ENCODE peak calls at places on chromosomes 7 and 10, in six cellular contexts. Y is HepG2, C is H1, E is GM12878, D is GM12891, P is K562. T is an unnamed sample.

GRCh38 chr7:48139461-48139860 is 31.8 kb upstream of the ABCA13 start:
- DNase-seq in P (no peak), E (no peak), D (no peak), C (no peak), Y (peak), T (no peak)

GRCh38 chr7:55489552-55489951 is 82.8 kb downstream of the VOPP1 start:
- DNase-seq in E (no peak), C (no peak), P (no peak), D (no peak), Y (no peak), T (no peak)

GRCh38 chr7:105877736-105878135 is 1.3 kb upstream of the ATXN7L1 start:
- DNase-seq in P (no peak), D (no peak), C (no peak), Y (no peak), E (no peak), T (no peak)

GRCh38 chr7:127474457-127474856 is 81.9 kb upstream of the ZNF800 start:
- DNase-seq in C (no peak), Y (no peak), P (no peak), E (no peak), D (no peak), T (no peak)

GRCh38 chr7:22854158-22855048 is 31.8 kb upstream of the TOMM7 start:
- DNase-seq in D (peak), Y (peak), P (peak), E (peak), C (peak), T (peak)

GRCh38 chr7:9983048-9983447 is 990.6 kb upstream of the PHF14 start:
- DNase-seq in E (no peak), D (no peak), C (no peak), Y (no peak), P (no peak), T (no peak)

GRCh38 chr10:133358162-133358919 is 522 bp upstream of the FUOM start:
- DNase-seq in D (no peak), E (no peak), P (no peak), Y (no peak), C (peak), T (no peak)

GRCh38 chr7:46747222-46747621 is 826.1 kb upstream of the IGFBP3 start:
- DNase-seq in Y (no peak), E (no peak), C (no peak), D (no peak), P (no peak), T (no peak)

GRCh38 chr10:55266797-55267196 is 465.8 kb upstream of the PCDH15 start:
- DNase-seq in D (no peak), Y (no peak), E (no peak), C (no peak), P (no peak), T (no peak)

DNA sequence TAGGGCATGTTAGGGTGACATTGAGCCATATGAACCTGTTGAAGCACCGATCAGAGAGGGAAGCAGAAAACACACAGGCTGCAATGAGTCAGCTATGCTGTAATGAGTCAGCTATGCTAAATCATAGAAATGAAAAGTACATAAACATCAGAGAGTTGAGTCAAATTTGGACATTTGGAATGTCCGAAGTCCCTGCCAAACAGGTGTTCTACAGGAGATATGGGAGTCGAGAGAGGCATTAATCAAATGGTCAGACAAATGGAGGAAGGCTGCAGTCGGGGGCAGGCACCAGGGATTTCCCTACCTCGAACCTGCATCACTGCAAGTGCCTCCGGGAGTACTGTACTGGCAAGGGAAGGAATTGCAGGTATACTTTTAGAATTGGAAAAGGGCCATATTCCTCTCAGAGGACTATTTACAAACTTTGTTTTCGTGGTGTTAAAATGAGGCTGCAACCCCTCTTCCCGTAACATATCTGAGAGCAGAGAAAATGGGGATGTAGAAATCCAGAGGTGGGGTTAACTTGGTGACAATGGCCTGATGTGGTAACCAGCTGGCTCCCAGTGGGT is 8.8 kb upstream of the ZC3HAV1 start:
- DNase-seq in C (no peak), Y (peak), P (peak), E (peak), D (no peak), T (no peak)
- TF ChIP-seq TAF1 in C (no peak), Y (no peak), P (no peak), E (no peak), D (no peak), T (no peak)

GRCh38 chr10:14581553-14581952 is 193.1 kb downstream of the FAM107B start:
- DNase-seq in E (no peak), Y (no peak), D (no peak), C (no peak), P (no peak), T (no peak)
- TF ChIP-seq POLR2AphosphoS5 in E (peak), Y (no peak), D (no peak), C (no peak), P (no peak), T (no peak)

GRCh38 chr7:4681922-4682620 is at the start of gene FOXK1:
- DNase-seq in P (peak), E (no peak), Y (no peak), C (peak), D (peak), T (peak)
- TF ChIP-seq POLR2A in P (no peak), E (peak), Y (peak), C (no peak), D (peak), T (peak)

GRCh38 chr10:79356104-79356503 is 8.8 kb downstream of the PPIF start:
- DNase-seq in D (no peak), C (peak), P (peak), E (no peak), Y (no peak), T (no peak)
- TF ChIP-seq TAF1 in D (no peak), C (no peak), P (no peak), E (no peak), Y (no peak), T (no peak)

DNA sequence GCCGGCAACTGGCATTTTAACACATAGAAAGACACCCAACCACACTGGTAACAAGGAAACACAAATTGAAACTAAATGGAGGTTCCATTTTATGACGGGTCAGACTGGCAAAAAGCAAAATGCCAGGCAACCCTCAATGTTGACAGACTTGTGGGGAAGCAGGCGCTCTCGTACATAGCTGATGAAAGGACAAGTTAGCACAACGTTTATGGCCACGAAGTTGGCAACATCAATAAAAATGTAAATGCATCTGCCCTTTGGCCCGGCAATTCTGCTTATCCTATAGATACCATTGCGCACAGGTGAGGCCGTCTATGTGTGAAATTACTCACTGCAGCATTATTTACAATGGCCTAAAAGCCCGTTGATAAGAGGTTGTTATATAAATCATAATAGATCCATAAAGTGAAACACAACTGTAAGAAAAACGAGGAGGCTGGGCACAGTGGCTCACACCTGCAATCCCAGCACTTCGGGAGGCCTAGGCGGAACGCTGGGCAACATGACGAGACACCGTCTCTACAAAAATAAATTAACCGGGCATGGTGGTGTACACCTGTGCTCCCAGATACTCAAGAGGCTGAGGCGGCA is 39.8 kb downstream of the FOXL3 start:
- DNase-seq in C (no peak), P (no peak), Y (no peak), E (no peak), D (no peak), T (no peak)
- TF ChIP-seq POLR2AphosphoS5 in C (no peak), P (no peak), Y (no peak), E (no peak), D (no peak), T (no peak)

GRCh38 chr10:1404953-1405260 is 332.4 kb downstream of the ADARB2 start:
- DNase-seq in D (no peak), E (no peak), P (no peak), Y (no peak), C (peak), T (no peak)

GRCh38 chr10:1403508-1404230 is 333.7 kb downstream of the ADARB2 start:
- DNase-seq in D (no peak), E (no peak), P (no peak), C (peak), Y (no peak), T (no peak)

GRCh38 chr10:1406172-1406975 is 331.0 kb downstream of the ADARB2 start:
- DNase-seq in C (peak), P (no peak), D (no peak), Y (no peak), E (no peak), T (no peak)

GRCh38 chr10:1402821-1403507 is 334.4 kb downstream of the ADARB2 start:
- DNase-seq in P (no peak), Y (no peak), C (peak), D (no peak), E (no peak), T (no peak)

GRCh38 chr10:1404236-1404952 is 332.9 kb downstream of the ADARB2 start:
- DNase-seq in E (no peak), D (no peak), P (no peak), C (peak), Y (no peak), T (no peak)
- TF ChIP-seq POLR2A in E (no peak), D (no peak), P (no peak), C (no peak), Y (no peak), T (no peak)

DNA sequence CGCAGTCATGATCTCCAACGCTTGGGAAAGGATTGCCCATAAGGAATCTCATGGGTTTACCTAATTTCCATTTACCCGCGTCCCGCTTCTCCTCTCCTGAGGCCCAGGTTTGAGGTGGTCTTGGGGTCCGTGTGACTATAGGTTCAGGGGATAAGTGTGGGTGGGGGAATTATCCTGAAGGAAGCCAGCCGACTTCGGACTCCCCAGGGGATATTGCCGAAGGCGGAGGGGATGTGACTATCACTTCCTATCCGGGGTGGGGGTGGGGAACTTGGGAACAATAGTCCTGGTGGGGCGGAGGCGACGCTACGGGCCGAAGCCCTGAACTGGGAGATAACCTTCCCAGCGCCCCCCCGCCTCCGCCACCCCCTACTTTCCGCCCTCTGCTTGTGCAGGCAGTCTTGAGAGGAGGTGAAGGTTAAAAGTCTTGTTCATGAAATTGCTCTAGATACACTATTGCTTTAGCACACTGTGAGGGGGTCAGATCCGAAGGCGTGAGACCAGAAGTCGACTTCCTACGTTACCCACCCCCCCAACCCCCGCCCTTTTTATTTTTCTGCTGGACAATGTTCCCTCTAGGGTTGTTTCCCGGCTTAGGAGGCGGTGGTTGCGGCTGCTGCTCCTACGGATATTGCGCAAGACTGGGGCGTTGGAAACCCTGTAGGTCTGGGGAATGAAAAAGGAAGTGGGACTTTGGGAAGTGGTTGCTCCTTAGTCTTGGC is 1.3 kb downstream of the PTPN12 start:
- DNase-seq in Y (peak), D (no peak), P (peak), E (no peak), C (peak), T (no peak)
- TF ChIP-seq TAF1 in Y (peak), D (no peak), P (peak), E (no peak), C (no peak), T (no peak)

T was measured in GM12892.